ENCODE peak calls at places on chromosome 1, in nine cellular contexts. N is CD8-positive, alpha-beta T cell; O is T-helper 2 cell; L is stomach; G is NCI-H1092 treated with DMSO at 0.1 percent for 48 hours; U is activated CD4-positive, alpha-beta T cell treated with anti-CD3 and anti-CD28 coated beads for 24 hours; B is tibial nerve; P is naive thymus-derived CD8-positive, alpha-beta T cell; M is cardiac muscle cell. W is an unnamed sample.

GRCh38 chr1:28812669-28813468 is 899 bp downstream of the OPRD1 start:
- DNase-seq in N (no peak), O (no peak), L (no peak), G (peak; percentile 85), U (no peak), B (no peak), P (no peak), M (no peak), W (no peak)

GRCh38 chr1:107532318-107532717 is 391.5 kb downstream of the NTNG1 start:
- DNase-seq in N (no peak), O (no peak), L (peak; percentile 49), G (peak; percentile 99), U (no peak), B (no peak), P (no peak), M (no peak), W (no peak)

GRCh38 chr1:207366022-207366421 is 44.5 kb downstream of the CD55 start:
- DNase-seq in N (no peak), O (no peak), L (no peak), G (no peak), U (no peak), B (no peak), P (no peak), M (no peak), W (no peak)

GRCh38 chr1:6037338-6037762 is 8.3 kb upstream of the KCNAB2 start:
- DNase-seq in N (no peak), O (no peak), L (no peak), G (peak; percentile 57), U (no peak), B (no peak), P (no peak), M (no peak), W (no peak)

GRCh38 chr1:111222308-111223125 is 5.0 kb upstream of the CHI3L2 start:
- DNase-seq in N (peak; percentile 70), O (peak; percentile 65), L (peak; percentile 86), G (peak; percentile 65), U (peak; percentile 74), B (peak; percentile 46), P (peak; percentile 66), M (peak; percentile 82), W (peak; percentile 79)

GRCh38 chr1:161531986-161532875 is 7.9 kb downstream of the HSPA6 start:
- DNase-seq in N (no peak), O (no peak), L (no peak), G (no peak), U (no peak), B (no peak), P (no peak), M (peak; percentile 20), W (peak; percentile 44)

GRCh38 chr1:164560076-164560475 is 1.1 kb downstream of the PBX1 start:
- DNase-seq in N (no peak), O (no peak), L (no peak), G (peak; percentile 45), U (no peak), B (no peak), P (no peak), M (no peak), W (no peak)

GRCh38 chr1:175822575-175822974 is 79.2 kb upstream of the TNR start:
- DNase-seq in N (no peak), O (no peak), L (no peak), G (no peak), U (no peak), B (no peak), P (no peak), M (no peak), W (no peak)

GRCh38 chr1:183276386-183276785 is 90.3 kb downstream of the LAMC2 start:
- DNase-seq in N (no peak), O (no peak), L (peak; percentile 10), G (no peak), U (no peak), B (no peak), P (no peak), M (no peak), W (no peak)

GRCh38 chr1:3500265-3500835 is 45.9 kb downstream of the ARHGEF16 start:
- DNase-seq in N (no peak), O (no peak), L (no peak), G (no peak), U (no peak), B (no peak), P (no peak), M (no peak), W (no peak)

GRCh38 chr1:17773626-17774326 is 18.6 kb downstream of the ACTL8 start:
- DNase-seq in N (no peak), O (no peak), L (no peak), G (no peak), U (no peak), B (no peak), P (no peak), M (no peak), W (no peak)

GRCh38 chr1:81298321-81298720 is 502.4 kb upstream of the ADGRL2 start:
- DNase-seq in N (no peak), O (no peak), L (no peak), G (no peak), U (no peak), B (no peak), P (no peak), M (no peak), W (no peak)

GRCh38 chr1:44029911-44030605 is 1.2 kb downstream of the SLC6A9 start:
- DNase-seq in N (peak; percentile 81), O (peak; percentile 70), L (peak; percentile 93), G (peak; percentile 81), U (peak; percentile 82), B (peak; percentile 74), P (peak; percentile 76), M (peak; percentile 93), W (peak; percentile 94)

GRCh38 chr1:109156916-109157385 is 43.0 kb downstream of the ELAPOR1 start:
- DNase-seq in N (no peak), O (no peak), L (peak; percentile 45), G (no peak), U (no peak), B (no peak), P (no peak), M (no peak), W (no peak)

GRCh38 chr1:46394108-46394871 is at the start of gene FAAH:
- DNase-seq in N (no peak), O (no peak), L (peak; percentile 80), G (peak; percentile 13), U (peak; percentile 15), B (no peak), P (peak; percentile 45), M (peak; percentile 69), W (peak; percentile 78)

GRCh38 chr1:65773391-65773790 is 19.3 kb upstream of the PDE4B start:
- DNase-seq in N (no peak), O (no peak), L (no peak), G (no peak), U (no peak), B (no peak), P (no peak), M (no peak), W (no peak)

GRCh38 chr1:176051902-176052518 is 155.1 kb downstream of the COP1 start:
- DNase-seq in N (no peak), O (no peak), L (no peak), G (no peak), U (no peak), B (no peak), P (no peak), M (no peak), W (no peak)

GRCh38 chr1:76068953-76069561 is 5.5 kb upstream of the ST6GALNAC3 start:
- DNase-seq in N (no peak), O (no peak), L (no peak), G (peak; percentile 8), U (no peak), B (no peak), P (no peak), M (no peak), W (no peak)

GRCh38 chr1:177849588-177849987 is 120.3 kb downstream of the SEC16B start:
- DNase-seq in N (no peak), O (no peak), L (no peak), G (no peak), U (no peak), B (no peak), P (no peak), M (no peak), W (no peak)

GRCh38 chr1:170594227-170594626 is 62.3 kb downstream of the GORAB start:
- DNase-seq in N (no peak), O (no peak), L (no peak), G (no peak), U (no peak), B (no peak), P (no peak), M (no peak), W (peak; percentile 14)

GRCh38 chr1:22635436-22635835 is 992 bp upstream of the C1QA start:
- DNase-seq in N (no peak), O (no peak), L (no peak), G (no peak), U (no peak), B (no peak), P (no peak), M (no peak), W (peak; percentile 73)

GRCh38 chr1:89589515-89589914 is 43.4 kb upstream of the LRRC8C start:
- DNase-seq in N (no peak), O (no peak), L (no peak), G (no peak), U (no peak), B (no peak), P (no peak), M (no peak), W (no peak)

GRCh38 chr1:35573198-35573775 is at the start of gene TFAP2E:
- DNase-seq in N (no peak), O (no peak), L (peak; percentile 71), G (peak; percentile 45), U (no peak), B (no peak), P (no peak), M (peak; percentile 54), W (no peak)

GRCh38 chr1:3976821-3977220 is 76.7 kb upstream of the C1orf174 start:
- DNase-seq in N (no peak), O (no peak), L (no peak), G (no peak), U (no peak), B (no peak), P (no peak), M (no peak), W (no peak)

GRCh38 chr1:103416681-103417318 is 108.7 kb upstream of the RNPC3 start:
- DNase-seq in N (no peak), O (no peak), L (no peak), G (no peak), U (no peak), B (no peak), P (no peak), M (no peak), W (no peak)

GRCh38 chr1:186854102-186854501 is 25.4 kb downstream of the PLA2G4A start:
- DNase-seq in N (no peak), O (no peak), L (no peak), G (no peak), U (no peak), B (no peak), P (no peak), M (no peak), W (no peak)

GRCh38 chr1:117580436-117580835 is 25.4 kb upstream of the TENT5C start:
- DNase-seq in N (no peak), O (no peak), L (no peak), G (no peak), U (no peak), B (no peak), P (no peak), M (no peak), W (no peak)

GRCh38 chr1:8883510-8883909 is 5.0 kb upstream of the ENO1 start:
- DNase-seq in N (no peak), O (no peak), L (no peak), G (no peak), U (no peak), B (no peak), P (no peak), M (no peak), W (no peak)

GRCh38 chr1:59104191-59104760 is 192.6 kb upstream of the FGGY start:
- DNase-seq in N (no peak), O (no peak), L (no peak), G (no peak), U (no peak), B (no peak), P (no peak), M (no peak), W (no peak)

GRCh38 chr1:99726818-99727217 is 39.6 kb downstream of the FRRS1 start:
- DNase-seq in N (no peak), O (no peak), L (no peak), G (no peak), U (no peak), B (no peak), P (no peak), M (no peak), W (no peak)

GRCh38 chr1:106620521-106620954 is 435.9 kb upstream of the PRMT6 start:
- DNase-seq in N (no peak), O (no peak), L (no peak), G (no peak), U (no peak), B (no peak), P (no peak), M (no peak), W (no peak)